ENCODE peak calls at places on chromosome 12, in six cellular contexts. V, P, H, S, K and A are unnamed samples.

GRCh38 chr12:95582230-95583058 is 31.2 kb upstream of the USP44 start:
- DNase-seq in P (peak), K (peak), S (no peak), H (no peak), V (no peak), A (no peak)

GRCh38 chr12:76220980-76221379 is 127.2 kb downstream of the BBS10 start:
- DNase-seq in P (no peak), V (no peak), H (no peak), S (no peak), K (no peak), A (no peak)

GRCh38 chr12:108594-108993 is 42.0 kb downstream of the IQSEC3 start:
- DNase-seq in K (peak), H (no peak), P (no peak), S (no peak), V (no peak), A (peak)

GRCh38 chr12:52082988-52083637 is 3.6 kb downstream of the SMIM41 start:
- DNase-seq in V (peak), K (peak), S (peak), P (no peak), H (peak), A (peak)

GRCh38 chr12:85653731-85654455 is 182.3 kb downstream of the RASSF9 start:
- DNase-seq in K (no peak), V (no peak), S (no peak), P (no peak), H (no peak), A (no peak)

GRCh38 chr12:72272731-72273498 is 745 bp downstream of the TRHDE start:
- DNase-seq in K (peak), P (no peak), V (peak), S (no peak), H (no peak), A (no peak)

GRCh38 chr12:49089831-49090773 is 4.5 kb downstream of the DHH start:
- DNase-seq in V (peak), K (no peak), S (no peak), H (no peak), P (no peak), A (no peak)

GRCh38 chr12:115569694-115570093 is 707.8 kb downstream of the MED13L start:
- DNase-seq in V (no peak), K (no peak), H (no peak), S (no peak), P (no peak), A (no peak)

GRCh38 chr12:85835810-85836715 is at the start of gene RASSF9:
- DNase-seq in V (no peak), H (no peak), K (no peak), S (no peak), P (no peak), A (peak)

GRCh38 chr12:127054531-127054930 is 1212.4 kb upstream of the TMEM132C start:
- DNase-seq in S (no peak), K (no peak), P (no peak), V (no peak), H (no peak), A (no peak)

GRCh38 chr12:30700216-30700900 is 4.7 kb upstream of the IPO8 start:
- DNase-seq in P (no peak), S (no peak), H (no peak), K (no peak), V (no peak), A (no peak)

GRCh38 chr12:111367661-111368221 is 1.2 kb downstream of the PHETA1 start:
- DNase-seq in V (no peak), K (no peak), H (no peak), P (no peak), S (no peak), A (no peak)

GRCh38 chr12:62805517-62805916 is 129.4 kb downstream of the PPM1H start:
- DNase-seq in K (no peak), H (no peak), P (no peak), S (no peak), V (no peak), A (no peak)

GRCh38 chr12:101939856-101940265 is 62.5 kb downstream of the DRAM1 start:
- DNase-seq in P (peak), V (peak), S (peak), K (peak), H (peak), A (peak)